ENCODE peak calls at places on chromosomes 2 and 18, in eight cellular contexts. H is PC-9, I is astrocyte, E is SK-N-SH, F is PC-3, W is A549, D is IMR-90, L is K562. P is an unnamed sample.

GRCh38 chr18:57837917-57838548 is 34.9 kb upstream of the ATP8B1 start:
- DNase-seq in E (no peak), W (no peak), D (peak; percentile 37), F (no peak), H (no peak), I (peak; percentile 59), L (no peak), P (peak; percentile 63)

GRCh38 chr2:230762317-230762896 is 49.8 kb downstream of the CAB39 start:
- DNase-seq in D (no peak), I (no peak), F (peak; percentile 62), H (no peak), E (peak; percentile 50), W (peak; percentile 53), L (peak; percentile 55), P (no peak)

GRCh38 chr18:25457636-25458035 is 105.7 kb upstream of the ZNF521 start:
- DNase-seq in W (no peak), D (peak; percentile 68), F (peak; percentile 2), E (no peak), L (no peak), I (no peak), H (no peak), P (no peak)

GRCh38 chr18:37577051-37577611 is 11.5 kb upstream of the CELF4 start:
- DNase-seq in F (no peak), D (no peak), I (no peak), L (no peak), H (no peak), W (no peak), E (no peak), P (no peak)

GRCh38 chr2:211085056-211085680 is 528.8 kb downstream of the CPS1 start:
- DNase-seq in L (peak; percentile 9), H (no peak), W (peak; percentile 33), E (peak; percentile 20), D (peak; percentile 1), I (peak; percentile 8), F (peak; percentile 81), P (peak; percentile 8)

GRCh38 chr2:45759310-45759851 is 107.9 kb downstream of the PRKCE start:
- DNase-seq in W (no peak), F (no peak), E (peak; percentile 79), I (peak; percentile 71), L (no peak), H (no peak), D (peak; percentile 87), P (peak; percentile 91)

GRCh38 chr18:48663931-48664847 is 125.4 kb downstream of the CTIF start:
- DNase-seq in L (peak; percentile 51), H (no peak), F (peak; percentile 48), I (peak; percentile 22), E (peak; percentile 84), D (peak; percentile 36), W (peak; percentile 39), P (peak; percentile 97)

GRCh38 chr2:204795156-204795555 is 249.9 kb downstream of the PARD3B start:
- DNase-seq in I (peak; percentile 43), D (peak; percentile 68), W (no peak), L (no peak), E (no peak), F (peak; percentile 71), H (no peak), P (peak; percentile 73)

GRCh38 chr2:240594511-240595380 is 8.2 kb downstream of the CAPN10 start:
- DNase-seq in L (no peak), D (no peak), W (no peak), I (no peak), H (no peak), E (no peak), F (no peak), P (peak; percentile 57)

GRCh38 chr2:120871881-120872620 is 136.4 kb downstream of the GLI2 start:
- DNase-seq in F (no peak), D (no peak), H (no peak), E (no peak), I (no peak), W (no peak), L (no peak), P (no peak)

GRCh38 chr18:44732604-44733003 is 51.9 kb downstream of the SETBP1 start:
- DNase-seq in L (no peak), H (peak; percentile 52), I (no peak), E (no peak), F (no peak), W (no peak), D (no peak), P (no peak)

GRCh38 chr2:48312126-48312525 is 217.8 kb upstream of the STON1 start:
- DNase-seq in I (peak; percentile 22), L (no peak), W (no peak), E (no peak), H (peak; percentile 91), F (peak; percentile 96), D (no peak), P (no peak)

GRCh38 chr2:236305964-236306605 is 41.9 kb upstream of the ASB18 start:
- DNase-seq in E (no peak), L (no peak), H (no peak), D (no peak), F (no peak), I (no peak), W (no peak), P (no peak)

GRCh38 chr2:181077128-181077709 is 96.8 kb downstream of the UBE2E3 start:
- DNase-seq in I (peak; percentile 42), H (peak; percentile 63), W (peak; percentile 53), L (peak; percentile 67), F (peak; percentile 74), D (peak; percentile 62), E (peak; percentile 37), P (peak; percentile 37)

GRCh38 chr18:55268146-55268545 is 308.9 kb upstream of the CCDC68 start:
- DNase-seq in F (no peak), E (no peak), D (no peak), L (no peak), W (no peak), I (peak; percentile 63), H (no peak), P (no peak)

GRCh38 chr2:150097891-150098595 is 389.4 kb downstream of the RND3 start:
- DNase-seq in E (no peak), W (peak; percentile 18), D (peak; percentile 59), I (peak; percentile 71), L (no peak), H (no peak), F (peak; percentile 29), P (no peak)

GRCh38 chr2:109142416-109143210 is 13.6 kb downstream of the SH3RF3 start:
- DNase-seq in W (no peak), F (no peak), L (no peak), H (no peak), D (no peak), I (no peak), E (no peak), P (no peak)

GRCh38 chr2:196944570-196944969 is 18.1 kb upstream of the PGAP1 start:
- DNase-seq in D (no peak), I (no peak), W (no peak), H (no peak), E (no peak), F (no peak), L (no peak), P (no peak)

GRCh38 chr2:217186565-217187218 is 326.8 kb upstream of the TNP1 start:
- DNase-seq in I (no peak), F (no peak), D (no peak), H (no peak), E (no peak), W (no peak), L (no peak), P (no peak)

GRCh38 chr2:163455815-163456214 is 280.0 kb downstream of the FIGN start:
- DNase-seq in I (no peak), E (no peak), W (no peak), H (no peak), L (no peak), D (no peak), F (no peak), P (no peak)

GRCh38 chr2:29218071-29218470 is 102.9 kb downstream of the CLIP4 start:
- DNase-seq in D (no peak), H (no peak), E (no peak), W (no peak), L (no peak), F (no peak), I (no peak), P (no peak)

DNA sequence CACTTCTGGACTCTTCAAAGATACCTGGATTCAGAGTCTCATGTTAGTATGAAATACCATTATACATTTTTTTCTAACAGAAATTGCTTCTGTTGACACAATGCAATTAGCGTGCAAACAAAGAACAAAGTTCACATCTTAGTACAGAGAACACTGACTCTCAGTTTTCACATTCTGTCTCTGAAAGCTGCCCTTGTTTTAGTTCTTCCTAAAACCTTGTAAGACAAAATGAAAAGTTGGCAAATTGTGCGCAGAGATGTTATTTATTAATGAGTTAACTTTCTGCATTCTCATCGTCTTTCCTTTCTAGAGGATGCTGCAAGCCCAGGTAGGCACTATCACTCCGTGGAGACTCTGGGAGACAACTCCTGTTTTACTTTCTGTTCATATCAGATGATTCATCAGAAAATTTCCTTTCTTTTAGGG is 377.3 kb upstream of the POU3F3 start:
- DNase-seq in F (no peak), D (no peak), H (no peak), E (no peak), L (no peak), I (no peak), W (no peak), P (no peak)
- TF ChIP-seq CTCF in F (no peak), D (no peak), H (no peak), E (no peak), L (no peak), I (no peak), W (no peak), P (no peak)

GRCh38 chr2:190881074-190881479 is 456 bp downstream of the GLS start:
- DNase-seq in D (no peak), L (no peak), H (no peak), I (no peak), E (peak; percentile 64), W (no peak), F (no peak), P (no peak)
- H3K4me2 ChIP-seq in D (peak overlapping the region; percentile 27), L (peak overlapping the region; percentile 96), H (peak overlapping the region; percentile 97), I (peak overlapping the region; percentile 91), E (peak overlapping the region; percentile 82), W (peak overlapping the region; percentile 91), F (peak overlapping the region; percentile 88), P (peak overlapping the region; percentile 91)

GRCh38 chr18:42024131-42024530 is 69.1 kb downstream of the PIK3C3 start:
- DNase-seq in I (no peak), W (no peak), L (no peak), H (no peak), D (no peak), E (no peak), F (no peak), P (no peak)
- TF ChIP-seq CTCF in I (no peak), W (no peak), L (no peak), H (no peak), D (no peak), E (no peak), F (no peak), P (no peak)

GRCh38 chr2:170248574-170249393 is 70.8 kb downstream of the MYO3B start:
- DNase-seq in L (peak; percentile 63), I (no peak), W (no peak), H (no peak), F (no peak), D (no peak), E (no peak), P (no peak)

GRCh38 chr2:170247333-170247732 is 69.4 kb downstream of the MYO3B start:
- DNase-seq in F (no peak), D (no peak), I (no peak), H (no peak), E (no peak), W (no peak), L (no peak), P (no peak)

GRCh38 chr2:170249761-170250160 is 71.8 kb downstream of the MYO3B start:
- DNase-seq in F (no peak), E (no peak), D (no peak), I (no peak), H (no peak), L (no peak), W (no peak), P (no peak)

GRCh38 chr2:170245312-170245711 is 67.4 kb downstream of the MYO3B start:
- DNase-seq in E (no peak), F (no peak), I (no peak), L (no peak), D (no peak), W (no peak), H (no peak), P (no peak)

GRCh38 chr2:170247882-170248393 is 70.0 kb downstream of the MYO3B start:
- DNase-seq in L (peak; percentile 79), E (no peak), I (no peak), H (no peak), F (no peak), W (no peak), D (no peak), P (no peak)
- H3K4me2 ChIP-seq in L (no peak overlapping the region), E (no peak overlapping the region), I (no peak overlapping the region), H (no peak overlapping the region), F (no peak overlapping the region), W (no peak overlapping the region), D (no peak overlapping the region), P (no peak overlapping the region)

P was measured in osteoblast.